ENCODE peak calls at places on chromosomes 16 and 17, in nine cellular contexts. E is lower lobe of right lung, J is kidney epithelial cell, D is AG09309, K is neural progenitor cell, V is adrenal gland, L is cardiac fibroblast, A is BJ, R is sigmoid colon. G is an unnamed sample.

GRCh38 chr16:13935408-13935807 is 15.5 kb downstream of the ERCC4 start:
- DNase-seq in V (no peak), R (no peak), D (no peak), E (no peak), A (no peak), J (no peak), L (no peak), K (peak; percentile 66), G (no peak)

GRCh38 chr16:79329163-79329521 is 271.4 kb downstream of the MAF start:
- DNase-seq in R (no peak), J (no peak), D (no peak), L (no peak), V (peak; percentile 16), A (no peak), K (no peak), E (no peak), G (no peak)

GRCh38 chr17:78923660-78924453 is 1.3 kb downstream of the TIMP2 start:
- DNase-seq in D (no peak), R (peak; percentile 82), J (no peak), L (no peak), E (peak; percentile 94), A (no peak), V (peak; percentile 46), K (peak; percentile 40), G (no peak)

GRCh38 chr16:72927199-72928088 is 120.5 kb downstream of the ZFHX3 start:
- DNase-seq in J (peak; percentile 56), A (peak; percentile 31), E (peak; percentile 77), K (no peak), V (no peak), D (peak; percentile 90), L (peak; percentile 41), R (peak; percentile 65), G (peak; percentile 95)

GRCh38 chr16:27204232-27204915 is 1.0 kb downstream of the KDM8 start:
- DNase-seq in A (no peak), R (no peak), V (no peak), K (no peak), L (no peak), J (no peak), E (no peak), D (no peak), G (no peak)

GRCh38 chr17:27478901-27479531 is 22.8 kb downstream of the KSR1 start:
- DNase-seq in E (no peak), V (no peak), L (no peak), J (no peak), A (no peak), K (no peak), R (no peak), D (no peak), G (no peak)

GRCh38 chr16:84049403-84050060 is 6.9 kb upstream of the SLC38A8 start:
- DNase-seq in K (no peak), L (no peak), J (no peak), R (peak; percentile 49), A (no peak), E (peak; percentile 39), D (no peak), V (no peak), G (no peak)

GRCh38 chr16:4408323-4408690 is 8.1 kb downstream of the CORO7 start:
- DNase-seq in A (no peak), L (no peak), D (no peak), R (no peak), V (no peak), E (no peak), K (no peak), J (no peak), G (no peak)

GRCh38 chr16:14606102-14606501 is 24.0 kb downstream of the PARN start:
- DNase-seq in K (no peak), V (no peak), A (no peak), J (no peak), E (no peak), R (no peak), D (no peak), L (no peak), G (no peak)

GRCh38 chr17:74987909-74988711 is 678 bp downstream of the CDR2L start:
- DNase-seq in A (no peak), K (peak; percentile 88), L (peak; percentile 76), E (peak; percentile 84), V (peak; percentile 72), D (no peak), R (peak; percentile 95), J (no peak), G (peak; percentile 72)

GRCh38 chr16:27481282-27481934 is 68.3 kb downstream of the GTF3C1 start:
- DNase-seq in V (no peak), K (no peak), R (no peak), L (no peak), E (no peak), D (no peak), J (no peak), A (no peak), G (no peak)

GRCh38 chr16:88376835-88377726 is 5.7 kb upstream of the ZNF469 start:
- DNase-seq in R (peak; percentile 62), A (no peak), V (peak; percentile 24), D (no peak), E (peak; percentile 34), L (no peak), K (no peak), J (no peak), G (peak; percentile 29)

GRCh38 chr17:9259419-9259818 is 238.1 kb downstream of the NTN1 start:
- DNase-seq in V (peak; percentile 10), J (no peak), R (no peak), E (no peak), D (no peak), K (no peak), A (no peak), L (no peak), G (no peak)

GRCh38 chr16:87177627-87178026 is 139.6 kb downstream of the C16orf95 start:
- DNase-seq in A (no peak), E (no peak), D (no peak), V (no peak), J (no peak), K (no peak), L (no peak), R (no peak), G (no peak)

GRCh38 chr16:84044108-84044488 is 1.5 kb upstream of the SLC38A8 start:
- DNase-seq in E (peak; percentile 21), A (no peak), R (no peak), L (peak; percentile 48), K (peak; percentile 52), V (no peak), D (no peak), J (no peak), G (peak; percentile 54)

GRCh38 chr17:60416368-60416925 is 5.8 kb upstream of the CHCT1 start:
- DNase-seq in A (no peak), R (no peak), E (no peak), L (no peak), J (no peak), D (no peak), V (no peak), K (no peak), G (no peak)

GRCh38 chr17:80481284-80482057 is 5.1 kb upstream of the NPTX1 start:
- DNase-seq in L (no peak), A (no peak), V (peak; percentile 74), D (no peak), R (no peak), K (no peak), J (no peak), E (no peak), G (no peak)

DNA sequence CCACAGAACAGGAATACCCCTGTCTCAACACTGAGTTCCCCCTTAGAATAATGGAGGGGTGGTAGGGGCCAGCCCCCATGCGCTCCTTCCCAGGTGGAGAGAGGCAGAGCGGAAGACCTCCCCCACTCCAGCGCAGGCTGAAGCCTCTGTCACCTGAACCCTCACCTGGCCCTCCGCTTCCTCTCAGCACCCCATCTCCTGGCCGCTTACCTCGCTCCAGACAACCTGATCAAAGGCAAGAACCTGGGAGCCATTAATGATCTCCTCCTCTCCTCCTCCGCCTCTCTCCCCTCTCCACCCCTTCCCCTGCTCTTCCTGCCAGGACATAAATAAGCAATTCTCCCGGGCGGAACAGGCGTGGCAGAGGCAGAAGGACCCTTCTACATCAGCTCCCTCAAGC is 110.2 kb upstream of the LHX1 start:
- DNase-seq in J (no peak), V (no peak), K (no peak), E (no peak), L (no peak), D (no peak), A (no peak), R (no peak), G (no peak)
- TF ChIP-seq CTCF in J (no peak), V (no peak), K (no peak), E (no peak), L (no peak), D (no peak), A (no peak), R (no peak), G (no peak)

GRCh38 chr17:50288306-50288705 is 14.0 kb downstream of the TMEM92 start:
- DNase-seq in E (peak; percentile 3), L (no peak), J (no peak), V (no peak), D (no peak), K (no peak), R (no peak), A (no peak), G (no peak)
- H3K4me3 ChIP-seq in E (no peak overlapping the region), L (no peak overlapping the region), J (no peak overlapping the region), V (no peak overlapping the region), D (no peak overlapping the region), K (no peak overlapping the region), R (no peak overlapping the region), A (no peak overlapping the region), G (no peak overlapping the region)

DNA sequence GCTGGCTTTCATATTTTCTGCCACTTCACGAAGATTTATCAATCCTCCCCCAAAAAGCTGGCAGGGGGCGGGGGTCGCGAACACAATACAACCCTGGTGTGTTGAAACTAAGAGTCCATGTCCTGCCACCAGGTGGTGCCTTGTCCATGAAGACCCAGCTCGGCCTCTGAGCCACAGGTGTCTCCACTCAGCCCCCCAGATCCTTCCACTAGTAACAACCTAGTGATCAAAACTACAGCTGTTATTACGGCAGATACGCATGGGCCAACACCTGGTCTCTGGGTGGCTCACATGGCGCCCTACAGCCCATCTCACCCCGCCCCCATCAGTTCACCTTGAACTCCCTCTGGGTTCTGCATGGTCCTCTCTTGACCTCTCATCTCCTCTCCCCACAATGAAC is 27.7 kb downstream of the USP7 start:
- DNase-seq in E (no peak), J (no peak), L (no peak), R (no peak), V (no peak), K (peak; percentile 45), A (no peak), D (no peak), G (no peak)
- TF ChIP-seq CTCF in E (no peak), J (no peak), L (peak; percentile 34), R (no peak), V (no peak), K (peak; percentile 33), A (peak; percentile 24), D (peak; percentile 39), G (peak; percentile 13)

DNA sequence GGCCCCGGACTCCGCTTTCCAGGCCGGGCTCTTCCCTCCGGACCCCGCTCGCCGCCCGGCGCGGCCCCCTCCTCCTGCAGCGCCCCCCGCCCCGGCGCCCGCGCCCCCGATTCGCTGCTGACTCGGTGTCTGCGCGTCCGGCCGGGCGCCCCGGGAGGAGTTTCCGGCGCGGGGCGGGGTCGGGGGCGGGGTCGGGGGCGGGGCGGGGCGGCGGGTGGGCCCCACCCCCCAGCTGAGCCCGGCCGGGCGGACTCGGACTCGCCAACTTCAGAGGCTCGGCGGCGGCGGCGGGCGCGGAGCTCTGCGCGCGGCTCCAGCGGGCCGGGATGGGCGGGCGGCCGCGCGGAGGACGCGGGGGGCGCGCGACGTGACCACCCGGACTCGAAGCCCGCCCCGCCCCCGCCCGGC is at the start of gene METRNL:
- DNase-seq in L (peak; percentile 62), K (peak; percentile 87), J (no peak), A (no peak), R (peak; percentile 92), V (peak; percentile 77), E (peak; percentile 87), D (no peak), G (peak; percentile 46)
- H3K4me3 ChIP-seq in L (peak within 1 kb of the TSS; percentile 37), K (peak within 1 kb of the TSS; percentile 68), J (peak within 1 kb of the TSS; percentile 45), A (peak within 1 kb of the TSS; percentile 69), R (peak within 1 kb of the TSS; percentile 90), V (peak within 1 kb of the TSS; percentile 58), E (peak within 1 kb of the TSS; percentile 72), D (peak within 1 kb of the TSS; percentile 77), G (peak within 1 kb of the TSS; percentile 33)